ENCODE peak calls at places on chromosomes 11 and 22, in nine cellular contexts. X is osteoblast; L is EL; W is AG20443; U is occipital lobe; R is colonic mucosa; Q is endothelial cell; E is stimulated activated naive CD4-positive, alpha-beta T cell; V is memory B cell. F is an unnamed sample.

GRCh38 chr11:29319231-29319630 is 697.6 kb downstream of the KCNA4 start:
- DNase-seq in X (no peak), L (no peak), W (peak), U (no peak), R (no peak), Q (no peak), E (no peak), V (no peak), F (no peak)

GRCh38 chr22:29992341-29993275 is 87.7 kb upstream of the HORMAD2 start:
- DNase-seq in X (no peak), L (no peak), W (no peak), U (no peak), R (no peak), Q (no peak), E (no peak), V (no peak), F (no peak)

GRCh38 chr11:83744620-83745192 is 458.5 kb upstream of the CCDC90B start:
- DNase-seq in X (no peak), L (no peak), W (no peak), U (no peak), R (no peak), Q (no peak), E (no peak), V (no peak), F (no peak)

GRCh38 chr11:34161812-34162506 is 56.5 kb downstream of the NAT10 start:
- DNase-seq in X (peak), L (peak), W (no peak), U (no peak), R (no peak), Q (no peak), E (no peak), V (no peak), F (no peak)

GRCh38 chr22:20244744-20245576 is 23.2 kb downstream of the RTN4R start:
- DNase-seq in X (no peak), L (no peak), W (no peak), U (no peak), R (no peak), Q (no peak), E (peak), V (peak), F (no peak)

GRCh38 chr11:8773916-8774537 is 91.4 kb downstream of the RPL27A start:
- DNase-seq in X (no peak), L (no peak), W (no peak), U (no peak), R (no peak), Q (no peak), E (no peak), V (no peak), F (no peak)

GRCh38 chr11:57456960-57457642 is 3.2 kb upstream of the RTN4RL2 start:
- DNase-seq in X (peak), L (peak), W (peak), U (peak), R (peak), Q (peak), E (peak), V (peak), F (peak)

GRCh38 chr11:71086687-71087258 is 165.6 kb downstream of the SHANK2 start:
- DNase-seq in X (peak), L (peak), W (peak), U (no peak), R (peak), Q (peak), E (no peak), V (no peak), F (no peak)

GRCh38 chr11:115724709-115725108 is 220.5 kb upstream of the CADM1 start:
- DNase-seq in X (no peak), L (peak), W (peak), U (no peak), R (no peak), Q (no peak), E (no peak), V (no peak), F (no peak)

GRCh38 chr11:99693941-99694492 is 673.3 kb downstream of the CNTN5 start:
- DNase-seq in X (no peak), L (peak), W (no peak), U (no peak), R (no peak), Q (no peak), E (no peak), V (no peak), F (no peak)

GRCh38 chr11:12376259-12376971 is 956 bp upstream of the PARVA start:
- DNase-seq in X (peak), L (peak), W (peak), U (no peak), R (peak), Q (no peak), E (no peak), V (no peak), F (no peak)

GRCh38 chr11:70483077-70483861 is 84.9 kb downstream of the CTTN start:
- DNase-seq in X (peak), L (peak), W (peak), U (no peak), R (no peak), Q (peak), E (no peak), V (no peak), F (peak)

GRCh38 chr11:25183436-25183835 is 686.6 kb downstream of the LUZP2 start:
- DNase-seq in X (no peak), L (no peak), W (no peak), U (no peak), R (no peak), Q (no peak), E (no peak), V (no peak), F (no peak)

GRCh38 chr11:43937434-43938411 is 4.7 kb upstream of the C11orf96 start:
- DNase-seq in X (peak), L (peak), W (peak), U (no peak), R (no peak), Q (no peak), E (no peak), V (no peak), F (no peak)

GRCh38 chr11:13316528-13316961 is 39.0 kb downstream of the BMAL1 start:
- DNase-seq in X (peak), L (peak), W (peak), U (no peak), R (no peak), Q (no peak), E (no peak), V (no peak), F (peak)

GRCh38 chr11:130677486-130678153 is 229.2 kb downstream of the ADAMTS15 start:
- DNase-seq in X (peak), L (peak), W (peak), U (no peak), R (no peak), Q (no peak), E (no peak), V (no peak), F (no peak)

GRCh38 chr11:16587670-16588069 is 150.8 kb upstream of the C11orf58 start:
- DNase-seq in X (peak), L (no peak), W (no peak), U (no peak), R (no peak), Q (no peak), E (no peak), V (no peak), F (no peak)

GRCh38 chr11:4704790-4705334 is 278 bp downstream of the MMP26 start:
- DNase-seq in X (peak), L (no peak), W (no peak), U (no peak), R (no peak), Q (no peak), E (no peak), V (no peak), F (no peak)

GRCh38 chr22:27867958-27868737 is 50.9 kb downstream of the PITPNB start:
- DNase-seq in X (no peak), L (no peak), W (no peak), U (no peak), R (no peak), Q (no peak), E (no peak), V (no peak), F (no peak)

GRCh38 chr11:1706634-1707400 is 9.8 kb downstream of the KRTAP5-6 start:
- DNase-seq in X (peak), L (no peak), W (no peak), U (no peak), R (peak), Q (no peak), E (no peak), V (no peak), F (no peak)

GRCh38 chr11:2481253-2481652 is 36.4 kb downstream of the KCNQ1 start:
- DNase-seq in X (no peak), L (no peak), W (peak), U (no peak), R (no peak), Q (no peak), E (no peak), V (no peak), F (no peak)

GRCh38 chr22:26656896-26657851 is at the start of gene MIAT:
- DNase-seq in X (peak), L (peak), W (peak), U (peak), R (peak), Q (peak), E (peak), V (peak), F (no peak)

GRCh38 chr22:38645430-38645829 is 10.8 kb downstream of the FAM227A start:
- DNase-seq in X (no peak), L (no peak), W (no peak), U (no peak), R (no peak), Q (no peak), E (no peak), V (no peak), F (no peak)